ENCODE peak calls at places on chromosomes 4 and X, in nine cellular contexts. F is fibroblast of pulmonary artery; I is OCI-LY7; C is keratinocyte; R is right cardiac atrium; J is transverse colon; A is CD8-positive, alpha-beta memory T cell; N is upper lobe of left lung; K is HFF-Myc. T is an unnamed sample.

GRCh38 chrX:17535229-17535628 is 160.2 kb downstream of the NHS start:
- DNase-seq in A (peak), C (no peak), J (peak), F (peak), I (peak), N (no peak), R (no peak), K (no peak), T (peak)

GRCh38 chrX:47873123-47873522 is 36.4 kb downstream of the ZNF81 start:
- DNase-seq in I (peak), R (no peak), C (no peak), A (no peak), K (no peak), N (no peak), J (no peak), F (no peak), T (no peak)

GRCh38 chrX:107565916-107566602 is 62.3 kb upstream of the PRPS1 start:
- DNase-seq in F (peak), N (no peak), R (no peak), A (no peak), I (no peak), K (no peak), J (no peak), C (no peak), T (no peak)

GRCh38 chrX:20361890-20362262 is 95.2 kb upstream of the RPS6KA3 start:
- DNase-seq in C (no peak), K (no peak), R (no peak), J (no peak), A (no peak), I (no peak), F (peak), N (no peak), T (no peak)

GRCh38 chr4:84583871-84584373 is 995 bp downstream of the CDS1 start:
- DNase-seq in N (no peak), K (no peak), C (no peak), A (peak), I (no peak), J (no peak), F (no peak), R (no peak), T (no peak)

GRCh38 chrX:132833373-132833772 is 125.1 kb downstream of the HS6ST2 start:
- DNase-seq in A (no peak), J (no peak), F (no peak), K (no peak), C (no peak), R (no peak), N (no peak), I (no peak), T (no peak)

GRCh38 chr4:8747896-8748575 is 123.6 kb downstream of the HMX1 start:
- DNase-seq in I (no peak), J (no peak), K (no peak), C (no peak), A (no peak), F (no peak), N (no peak), R (no peak), T (no peak)

GRCh38 chrX:151697537-151697936 is 2.3 kb downstream of the PRRG3 start:
- DNase-seq in I (no peak), A (no peak), N (no peak), F (no peak), C (no peak), J (no peak), K (peak), R (no peak), T (no peak)

GRCh38 chr4:122384245-122384644 is 5.4 kb downstream of the ADAD1 start:
- DNase-seq in C (no peak), I (no peak), J (no peak), A (no peak), N (no peak), F (no peak), K (no peak), R (no peak), T (no peak)

GRCh38 chrX:22059800-22060199 is 27.7 kb downstream of the PHEX start:
- DNase-seq in J (no peak), A (no peak), K (no peak), N (no peak), C (no peak), I (no peak), R (no peak), F (no peak), T (no peak)

GRCh38 chrX:1307626-1308340 is 28.8 kb upstream of the IL3RA start:
- DNase-seq in C (no peak), N (no peak), A (no peak), R (no peak), K (no peak), I (no peak), J (no peak), F (no peak), T (no peak)

GRCh38 chrX:150192846-150193245 is 170.3 kb upstream of the MAMLD1 start:
- DNase-seq in C (no peak), F (no peak), A (no peak), R (no peak), J (no peak), I (no peak), K (no peak), N (no peak), T (no peak)

GRCh38 chr4:122759639-122760310 is 27.3 kb downstream of the BBS12 start:
- DNase-seq in N (no peak), R (no peak), K (no peak), J (no peak), I (no peak), C (no peak), F (peak), A (no peak), T (no peak)

GRCh38 chrX:22404297-22404696 is 131.6 kb downstream of the CBLL2 start:
- DNase-seq in A (no peak), J (no peak), K (no peak), I (no peak), C (no peak), N (no peak), F (no peak), R (no peak), T (no peak)

GRCh38 chr4:8274772-8275241 is 5.3 kb downstream of the HTRA3 start:
- DNase-seq in J (peak), N (peak), F (peak), I (no peak), C (no peak), R (peak), K (peak), A (no peak), T (no peak)

GRCh38 chr4:37685726-37686372 is 327 bp downstream of the RELL1 start:
- DNase-seq in C (no peak), F (no peak), N (no peak), J (peak), I (peak), K (no peak), R (no peak), A (no peak), T (peak)

GRCh38 chr4:184851200-184851541 is 25.4 kb upstream of the ACSL1 start:
- DNase-seq in I (peak), R (no peak), A (no peak), J (peak), C (no peak), F (peak), K (no peak), N (no peak), T (no peak)

GRCh38 chrX:111830561-111830960 is 45.4 kb upstream of the TRPC5OS start:
- DNase-seq in N (no peak), A (no peak), R (no peak), I (no peak), J (no peak), K (no peak), F (no peak), C (no peak), T (no peak)

GRCh38 chr4:146051724-146052396 is 113.2 kb upstream of the ZNF827 start:
- DNase-seq in A (no peak), K (no peak), R (no peak), F (peak), I (no peak), N (no peak), C (no peak), J (no peak), T (no peak)

GRCh38 chr4:168585168-168586091 is 88.6 kb downstream of the PALLD start:
- DNase-seq in K (no peak), I (peak), J (peak), A (no peak), N (no peak), R (peak), C (no peak), F (peak), T (peak)

GRCh38 chrX:70033348-70033747 is 16.4 kb downstream of the AWAT2 start:
- DNase-seq in F (peak), A (no peak), K (no peak), C (no peak), I (peak), N (no peak), R (peak), J (no peak), T (peak)

GRCh38 chrX:153564047-153564606 is 34.8 kb downstream of the CCNQ start:
- DNase-seq in C (no peak), N (peak), I (no peak), J (no peak), K (no peak), R (peak), F (peak), A (no peak), T (no peak)

GRCh38 chr4:39655866-39656265 is 17.2 kb upstream of the SMIM14 start:
- DNase-seq in K (no peak), F (no peak), A (no peak), J (no peak), R (no peak), C (no peak), I (no peak), N (no peak), T (no peak)

GRCh38 chrX:56795309-56795868 is 66.3 kb downstream of the NBDY start:
- DNase-seq in A (no peak), K (no peak), R (no peak), C (no peak), F (no peak), I (no peak), J (peak), N (no peak), T (no peak)

GRCh38 chrX:40527543-40527942 is 53.2 kb upstream of the ATP6AP2 start:
- DNase-seq in J (no peak), R (no peak), F (no peak), I (no peak), A (no peak), C (no peak), K (no peak), N (no peak), T (no peak)

GRCh38 chr4:4994312-4995097 is 24.8 kb downstream of the CYTL1 start:
- DNase-seq in J (no peak), R (no peak), K (no peak), N (no peak), F (no peak), C (no peak), A (no peak), I (no peak), T (no peak)

GRCh38 chr4:8819019-8819418 is 52.6 kb downstream of the HMX1 start:
- DNase-seq in J (no peak), I (no peak), C (no peak), R (no peak), A (no peak), F (no peak), N (peak), K (no peak), T (no peak)

GRCh38 chr4:126564283-126564854 is 1068.4 kb upstream of the INTU start:
- DNase-seq in K (no peak), A (no peak), N (no peak), I (no peak), R (no peak), J (no peak), C (no peak), F (no peak), T (no peak)

GRCh38 chr4:150679767-150680088 is 97.8 kb downstream of the MAB21L2 start:
- DNase-seq in R (no peak), A (no peak), N (no peak), C (no peak), K (no peak), I (no peak), J (no peak), F (no peak), T (no peak)

GRCh38 chr4:147309434-147309833 is 171.5 kb upstream of the EDNRA start:
- DNase-seq in C (no peak), A (no peak), N (no peak), K (no peak), F (no peak), I (no peak), R (no peak), J (no peak), T (no peak)

GRCh38 chr4:164531336-164531735 is 222.6 kb upstream of the SMIM31 start:
- DNase-seq in C (no peak), K (no peak), R (no peak), F (no peak), N (no peak), A (no peak), I (no peak), J (no peak), T (no peak)

GRCh38 chr4:48462363-48462762 is 20.8 kb upstream of the SLC10A4 start:
- DNase-seq in A (no peak), N (no peak), I (no peak), K (peak), C (no peak), J (no peak), R (no peak), F (no peak), T (no peak)

GRCh38 chrX:39822133-39822748 is 275.5 kb downstream of the BCOR start:
- DNase-seq in I (no peak), C (no peak), R (no peak), A (no peak), N (no peak), J (no peak), F (no peak), K (no peak), T (no peak)

GRCh38 chrX:151088221-151088620 is 88.2 kb upstream of the GPR50 start:
- DNase-seq in N (no peak), R (no peak), A (no peak), K (no peak), I (no peak), C (peak), J (no peak), F (no peak), T (no peak)

GRCh38 chr4:6969826-6970800 is 60.5 kb downstream of the TBC1D14 start:
- DNase-seq in C (no peak), F (no peak), J (no peak), I (peak), R (no peak), K (no peak), A (no peak), N (no peak), T (no peak)
- H3K4me3 ChIP-seq in C (no peak), F (no peak), J (no peak), I (peak), R (no peak), K (no peak), A (no peak), N (no peak), T (no peak)

GRCh38 chrX:145816607-145817298 is 876 bp upstream of the SLITRK2 start:
- DNase-seq in C (no peak), F (no peak), K (no peak), N (no peak), R (no peak), A (no peak), I (no peak), J (no peak), T (no peak)
- H3K4me3 ChIP-seq in C (no peak), F (no peak), K (no peak), N (peak), R (peak), A (no peak), I (no peak), J (no peak), T (no peak)

DNA sequence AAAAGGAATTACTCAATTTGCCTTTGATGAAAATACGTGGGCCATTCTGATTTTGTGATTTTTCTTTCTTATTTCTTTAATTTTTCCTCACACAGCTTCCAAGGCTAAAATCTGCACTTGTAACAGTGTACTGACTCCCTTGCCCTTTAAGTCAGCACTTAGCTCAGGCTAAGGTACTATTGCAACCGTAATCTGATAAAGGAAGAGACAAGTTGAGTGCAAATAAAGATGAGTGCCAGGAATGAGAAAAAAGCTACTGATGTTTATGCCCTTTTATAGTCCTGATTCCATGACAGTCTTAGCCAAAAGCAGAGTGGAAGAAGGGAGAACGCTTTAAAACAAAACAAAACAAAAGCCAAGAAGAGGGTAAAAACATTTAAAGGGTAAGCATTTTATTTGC is 6.0 kb downstream of the DMD start:
- DNase-seq in R (no peak), N (no peak), C (no peak), A (no peak), K (no peak), F (no peak), I (no peak), J (no peak), T (no peak)
- H3K4me3 ChIP-seq in R (peak), N (no peak), C (no peak), A (no peak), K (no peak), F (no peak), I (no peak), J (no peak), T (no peak)

GRCh38 chrX:12951590-12951965 is 23.3 kb upstream of the TMSB4X start:
- DNase-seq in N (no peak), I (peak), K (no peak), A (peak), F (no peak), J (no peak), R (no peak), C (no peak), T (peak)

GRCh38 chrX:12948495-12948894 is 26.4 kb upstream of the TMSB4X start:
- DNase-seq in N (no peak), F (no peak), R (no peak), K (no peak), C (no peak), A (no peak), J (no peak), I (no peak), T (no peak)

GRCh38 chrX:12949205-12949926 is 25.5 kb upstream of the TMSB4X start:
- DNase-seq in N (no peak), R (no peak), F (no peak), K (no peak), A (no peak), I (no peak), J (no peak), C (no peak), T (no peak)

GRCh38 chrX:12950851-12951589 is 23.9 kb upstream of the TMSB4X start:
- DNase-seq in R (peak), N (no peak), J (peak), I (peak), C (no peak), K (no peak), A (peak), F (no peak), T (peak)

GRCh38 chrX:12949927-12950656 is 24.8 kb upstream of the TMSB4X start:
- DNase-seq in A (peak), C (no peak), I (peak), K (no peak), R (peak), N (no peak), F (peak), J (peak), T (peak)
- H3K4me3 ChIP-seq in A (peak), C (no peak), I (peak), K (no peak), R (no peak), N (no peak), F (no peak), J (no peak), T (no peak)

GRCh38 chr4:137531121-137531520 is 1.2 kb downstream of the PCDH18 start:
- DNase-seq in R (peak), F (peak), J (no peak), K (no peak), A (no peak), I (no peak), C (no peak), N (no peak), T (no peak)
- H3K4me3 ChIP-seq in R (peak), F (peak), J (peak), K (peak), A (no peak), I (no peak), C (no peak), N (peak), T (no peak)

T was measured in DND-41.